ENCODE peak calls at places on chromosomes 12 and 14, in nine cellular contexts. E is SK-N-SH, K is GM23338, R is breast epithelium, A is transverse colon, Y is esophagus muscularis mucosa, I is upper lobe of left lung, N is stomach, O is Panc1. F is an unnamed sample. For H3K4me1, the result is how much of the 10 kb centered on the place peaks cover.

GRCh38 chr12:77299910-77300772 is 234.8 kb upstream of the E2F7 start:
- DNase-seq in K (no peak), Y (no peak), I (no peak), N (no peak), R (no peak), A (no peak), O (peak), E (no peak), F (no peak)

GRCh38 chr12:131091976-131092691 is 138.4 kb downstream of the ADGRD1 start:
- DNase-seq in R (peak), O (no peak), Y (no peak), A (peak), E (no peak), N (no peak), I (peak), K (no peak), F (no peak)

GRCh38 chr12:33438890-33439586 is 581 bp downstream of the SYT10 start:
- DNase-seq in N (no peak), Y (no peak), O (no peak), K (peak), E (peak), I (no peak), A (no peak), R (no peak), F (no peak)

GRCh38 chr12:8948711-8949524 is 527 bp downstream of the M6PR start:
- DNase-seq in R (no peak), O (no peak), A (peak), K (peak), E (peak), Y (no peak), N (no peak), I (peak), F (no peak)

GRCh38 chr14:101587403-101587998 is 26.2 kb downstream of the DIO3 start:
- DNase-seq in R (peak), Y (no peak), I (no peak), O (no peak), A (no peak), E (no peak), N (no peak), K (no peak), F (no peak)

GRCh38 chr14:85190251-85190650 is 339.7 kb upstream of the FLRT2 start:
- DNase-seq in A (no peak), O (no peak), Y (no peak), E (no peak), K (no peak), I (no peak), R (no peak), N (no peak), F (no peak)

GRCh38 chr12:130156652-130157275 is 5.5 kb upstream of the FZD10 start:
- DNase-seq in E (no peak), R (no peak), Y (no peak), O (no peak), I (no peak), N (no peak), K (no peak), A (no peak), F (no peak)

GRCh38 chr12:24118675-24119074 is 169.2 kb upstream of the SOX5 start:
- DNase-seq in I (no peak), A (no peak), R (no peak), Y (no peak), K (no peak), O (no peak), E (no peak), N (no peak), F (no peak)

GRCh38 chr12:120721866-120722265 is 3.8 kb upstream of the ACADS start:
- DNase-seq in E (peak), I (no peak), R (no peak), A (no peak), K (no peak), Y (no peak), N (no peak), O (no peak), F (no peak)

GRCh38 chr12:28253175-28253641 is 63.0 kb downstream of the CCDC91 start:
- DNase-seq in R (no peak), O (no peak), I (no peak), N (no peak), A (no peak), E (no peak), K (no peak), Y (no peak), F (no peak)

GRCh38 chr12:111451649-111452129 is 46.0 kb downstream of the SH2B3 start:
- DNase-seq in E (peak), K (peak), I (no peak), R (no peak), O (peak), Y (peak), N (peak), A (no peak), F (no peak)

GRCh38 chr12:114700392-114701103 is 16.6 kb upstream of the TBX3 start:
- DNase-seq in R (no peak), E (no peak), O (no peak), A (no peak), K (no peak), Y (no peak), N (no peak), I (no peak), F (no peak)

GRCh38 chr14:68549966-68550705 is 242.7 kb downstream of the ZFP36L1 start:
- DNase-seq in A (no peak), R (no peak), O (no peak), E (no peak), N (no peak), K (peak), I (peak), Y (no peak), F (peak)

GRCh38 chr14:104421892-104422291 is 157.7 kb upstream of the C14orf180 start:
- DNase-seq in I (no peak), K (no peak), A (no peak), E (peak), Y (no peak), R (no peak), N (no peak), O (no peak), F (no peak)

GRCh38 chr12:51714666-51715065 is 123.6 kb downstream of the SCN8A start:
- DNase-seq in Y (no peak), N (no peak), K (no peak), R (no peak), E (no peak), I (no peak), O (no peak), A (no peak), F (no peak)

GRCh38 chr12:43544703-43545102 is 7.3 kb downstream of the ADAMTS20 start:
- DNase-seq in R (no peak), E (no peak), A (no peak), Y (no peak), O (no peak), N (no peak), I (no peak), K (no peak), F (no peak)

GRCh38 chr14:68951051-68951797 is 27.9 kb downstream of the ACTN1 start:
- DNase-seq in O (peak), I (peak), Y (peak), K (no peak), N (peak), E (peak), R (peak), A (peak), F (peak)

GRCh38 chr14:100119251-100119650 is 40.2 kb downstream of the DEGS2 start:
- DNase-seq in E (no peak), O (no peak), K (no peak), R (no peak), I (no peak), Y (no peak), N (no peak), A (no peak), F (no peak)

GRCh38 chr14:34098985-34099349 is 148.1 kb upstream of the EGLN3 start:
- DNase-seq in N (no peak), E (no peak), Y (no peak), I (no peak), R (no peak), O (no peak), A (no peak), K (no peak), F (no peak)

GRCh38 chr12:29070309-29070708 is 78.8 kb upstream of the FAR2 start:
- DNase-seq in O (no peak), N (no peak), R (no peak), Y (no peak), E (no peak), K (peak), A (no peak), I (no peak), F (no peak)

GRCh38 chr12:128933926-128934325 is 80.6 kb downstream of the GLT1D1 start:
- DNase-seq in E (no peak), I (peak), O (no peak), A (no peak), R (no peak), N (no peak), K (no peak), Y (no peak), F (no peak)

GRCh38 chr14:63677891-63678379 is 36.3 kb upstream of the WDR89 start:
- DNase-seq in Y (no peak), N (no peak), A (peak), E (no peak), K (no peak), I (no peak), O (peak), R (no peak), F (peak)

GRCh38 chr12:116184766-116185165 is 92.7 kb downstream of the MED13L start:
- DNase-seq in N (no peak), R (no peak), E (no peak), I (no peak), O (no peak), A (no peak), Y (no peak), K (no peak), F (no peak)

DNA sequence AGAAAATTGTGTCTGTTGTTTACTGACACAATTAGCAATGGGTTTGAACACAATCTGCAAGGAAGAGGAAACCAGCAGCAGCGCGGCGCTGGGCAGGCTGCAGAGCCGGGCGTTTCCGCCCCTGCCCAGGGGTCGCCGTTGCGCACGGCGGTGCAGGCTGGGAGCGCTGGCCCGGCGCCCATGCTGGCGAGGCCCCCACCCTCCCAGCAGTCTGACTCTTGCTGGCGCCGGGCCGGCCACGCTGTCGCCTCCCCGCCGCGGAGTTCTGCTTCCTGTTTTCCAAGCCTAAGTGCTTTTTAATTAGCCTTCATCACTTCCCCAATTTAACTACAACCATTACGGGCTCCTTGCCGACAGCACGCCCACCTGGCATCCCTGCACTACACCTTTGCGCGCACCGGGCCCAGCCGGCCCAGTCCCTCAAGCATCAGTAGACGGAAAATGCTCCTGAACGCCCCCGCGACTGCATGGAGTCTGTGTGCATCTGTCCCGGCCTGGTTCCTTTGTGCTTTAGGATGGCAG is 212.1 kb downstream of the GXYLT1 start:
- DNase-seq in K (peak), O (no peak), A (peak), N (peak), I (peak), E (peak), Y (no peak), R (peak), F (no peak)
- TF ChIP-seq POLR2AphosphoS5 in K (no peak), O (no peak), A (no peak), N (no peak), I (no peak), E (no peak), Y (peak), R (no peak), F (no peak)

GRCh38 chr12:79121486-79121885 is 256.9 kb downstream of the SYT1 start:
- DNase-seq in I (no peak), Y (no peak), O (no peak), N (no peak), K (peak), R (no peak), E (peak), A (no peak), F (no peak)
- TF ChIP-seq CTCF in I (no peak), Y (no peak), O (peak), N (no peak), K (peak), R (no peak), E (peak), A (no peak), F (no peak)

DNA sequence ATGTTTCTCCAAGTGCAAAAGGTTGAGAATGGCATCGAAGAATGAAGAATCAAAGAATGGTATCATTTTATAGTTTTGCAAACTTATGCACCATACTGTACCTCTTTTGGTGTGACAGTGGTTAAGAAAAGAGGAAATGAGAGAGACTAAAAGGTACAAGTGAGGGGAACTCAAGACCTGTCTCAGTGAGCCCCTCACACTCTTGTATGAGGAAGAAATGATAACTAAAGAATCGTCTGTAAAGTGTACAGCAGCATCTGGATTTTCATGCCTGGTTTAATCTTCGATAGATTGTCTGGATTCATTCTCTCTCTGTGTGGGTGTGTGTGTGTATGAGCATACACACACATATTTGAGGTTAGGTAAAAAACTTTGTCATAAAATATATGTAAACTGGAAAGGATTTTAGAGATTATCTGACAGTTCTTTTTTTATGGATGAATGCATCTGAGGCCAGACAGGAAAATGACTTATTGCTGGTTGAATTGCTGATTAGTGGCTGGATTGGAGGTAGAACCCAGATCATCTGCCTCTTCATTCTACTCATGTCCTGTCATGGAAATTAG is 15.9 kb upstream of the SLC38A2 start:
- DNase-seq in O (no peak), E (no peak), A (no peak), N (no peak), I (no peak), Y (no peak), R (no peak), K (no peak), F (no peak)
- H3K4me1 ChIP-seq in O (half or more), E (under half), A (under half), N (under half), I (half or more), Y (under half), R (under half), K (half or more), F (under half)

GRCh38 chr14:96725232-96725631 is 72.0 kb upstream of the VRK1 start:
- DNase-seq in I (no peak), O (no peak), E (no peak), R (no peak), Y (no peak), K (no peak), N (no peak), A (no peak), F (no peak)
- TF ChIP-seq POLR2AphosphoS5 in I (no peak), O (no peak), E (no peak), R (no peak), Y (no peak), K (no peak), N (no peak), A (no peak), F (no peak)

GRCh38 chr12:109910969-109911348 is 10.9 kb downstream of the TCHP start:
- DNase-seq in E (peak), O (no peak), A (no peak), N (no peak), K (peak), R (no peak), I (no peak), Y (no peak), F (no peak)
- TF ChIP-seq CTCF in E (peak), O (no peak), A (no peak), N (no peak), K (peak), R (no peak), I (no peak), Y (no peak), F (no peak)

GRCh38 chr12:54663603-54664002 is 15.4 kb upstream of the DCD start:
- DNase-seq in A (no peak), Y (no peak), I (no peak), K (no peak), R (no peak), E (no peak), O (no peak), N (no peak), F (no peak)

GRCh38 chr12:54660320-54660962 is 12.3 kb upstream of the DCD start:
- DNase-seq in K (no peak), E (no peak), I (no peak), Y (no peak), O (no peak), R (no peak), A (no peak), N (peak), F (no peak)

GRCh38 chr12:54662028-54662427 is 13.9 kb upstream of the DCD start:
- DNase-seq in R (no peak), E (no peak), N (no peak), K (no peak), I (no peak), Y (no peak), O (no peak), A (no peak), F (no peak)

GRCh38 chr12:54658306-54659264 is 10.4 kb upstream of the DCD start:
- DNase-seq in R (no peak), Y (peak), E (peak), K (peak), O (peak), N (peak), A (peak), I (no peak), F (no peak)

GRCh38 chr12:54661048-54661447 is 12.9 kb upstream of the DCD start:
- DNase-seq in O (no peak), N (no peak), Y (no peak), I (no peak), R (no peak), K (no peak), E (no peak), A (no peak), F (no peak)
- H3K4me1 ChIP-seq in O (under half), N (under half), Y (under half), I (under half), R (under half), K (under half), E (under half), A (under half), F (under half)

DNA sequence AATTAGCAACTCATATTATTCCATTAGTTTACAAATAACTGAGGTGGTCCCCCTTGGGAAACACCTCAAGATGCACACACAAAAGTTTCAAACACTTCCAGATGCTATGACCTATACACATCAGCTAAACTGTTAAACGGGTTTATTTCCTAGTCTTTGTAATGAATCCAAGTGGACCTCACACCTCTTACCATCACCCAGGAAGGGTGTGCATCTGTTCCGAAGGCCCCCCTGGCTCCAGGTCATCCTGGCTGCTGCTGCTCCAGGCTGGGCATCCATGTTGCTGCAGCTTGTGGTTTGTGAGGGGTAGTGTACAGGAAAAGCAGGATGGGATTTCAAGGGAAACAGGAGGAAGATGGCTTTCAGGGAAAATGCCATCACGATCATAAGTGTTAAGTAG is 6.8 kb downstream of the HNRNPC start:
- DNase-seq in E (no peak), O (no peak), A (no peak), R (no peak), N (no peak), Y (no peak), I (no peak), K (no peak), F (no peak)
- TF ChIP-seq POLR2AphosphoS5 in E (no peak), O (no peak), A (no peak), R (no peak), N (no peak), Y (no peak), I (no peak), K (no peak), F (no peak)

GRCh38 chr12:42099433-42099832 is 45.2 kb downstream of the GXYLT1 start:
- DNase-seq in O (no peak), I (no peak), E (no peak), N (no peak), K (no peak), Y (no peak), A (no peak), R (no peak), F (no peak)

GRCh38 chr12:42103155-42103554 is 41.5 kb downstream of the GXYLT1 start:
- DNase-seq in N (no peak), I (no peak), A (no peak), R (no peak), O (no peak), K (no peak), Y (no peak), E (no peak), F (no peak)

GRCh38 chr12:42102720-42103119 is 42.0 kb downstream of the GXYLT1 start:
- DNase-seq in I (no peak), A (no peak), E (no peak), K (no peak), Y (no peak), O (no peak), R (no peak), N (no peak), F (no peak)

GRCh38 chr12:42104784-42105183 is 39.9 kb downstream of the GXYLT1 start:
- DNase-seq in R (no peak), Y (no peak), O (no peak), I (no peak), N (no peak), K (no peak), E (no peak), A (no peak), F (no peak)

GRCh38 chr12:42104087-42104486 is 40.6 kb downstream of the GXYLT1 start:
- DNase-seq in R (no peak), K (no peak), A (no peak), N (no peak), E (no peak), I (no peak), Y (no peak), O (no peak), F (no peak)
- TF ChIP-seq CTCF in R (no peak), K (no peak), A (peak), N (no peak), E (peak), I (no peak), Y (no peak), O (no peak), F (no peak)